ENCODE peak calls at places on chromosomes 7 and 10, in five cellular contexts. N is H9, I is neuronal stem cell, J is IMR-90, Y is mesenchymal stem cell. K is an unnamed sample.

GRCh38 chr10:45239642-45240041 is 75.8 kb downstream of the OR13A1 start:
- DNase-seq in N (no peak), I (no peak), J (peak; percentile 6), Y (no peak), K (no peak)

GRCh38 chr7:20395094-20395493 is 64.4 kb downstream of the ITGB8 start:
- DNase-seq in N (no peak), I (no peak), J (peak; percentile 66), Y (peak; percentile 18), K (peak; percentile 54)

GRCh38 chr7:128940494-128941322 is 3.0 kb downstream of the IRF5 start:
- DNase-seq in N (no peak), I (no peak), J (no peak), Y (no peak), K (no peak)

GRCh38 chr10:110404374-110404773 is 93.3 kb upstream of the DUSP5 start:
- DNase-seq in N (no peak), I (no peak), J (no peak), Y (no peak), K (peak; percentile 41)

GRCh38 chr10:132329565-132330485 is 2.2 kb upstream of the LRRC27 start:
- DNase-seq in N (no peak), I (no peak), J (peak; percentile 36), Y (peak; percentile 73), K (peak; percentile 42)

GRCh38 chr7:22417841-22418240 is 60.9 kb upstream of the RAPGEF5 start:
- DNase-seq in N (no peak), I (no peak), J (no peak), Y (no peak), K (no peak)

GRCh38 chr10:83881647-83882046 is 257.7 kb upstream of the GHITM start:
- DNase-seq in N (no peak), I (no peak), J (no peak), Y (no peak), K (no peak)

GRCh38 chr10:125768217-125768616 is 7.4 kb downstream of the MMP21 start:
- DNase-seq in N (no peak), I (no peak), J (peak; percentile 8), Y (peak; percentile 12), K (peak; percentile 13)

GRCh38 chr10:112374724-112375541 is 1.0 kb downstream of the ACSL5 start:
- DNase-seq in N (no peak), I (no peak), J (no peak), Y (peak; percentile 25), K (no peak)

GRCh38 chr10:112584276-112584675 is 137.3 kb downstream of the VTI1A start:
- DNase-seq in N (no peak), I (no peak), J (peak; percentile 61), Y (no peak), K (no peak)

GRCh38 chr10:3856593-3856992 is 71.6 kb upstream of the KLF6 start:
- DNase-seq in N (no peak), I (no peak), J (no peak), Y (no peak), K (no peak)

GRCh38 chr7:2051708-2052656 is 180.8 kb downstream of the MAD1L1 start:
- DNase-seq in N (no peak), I (no peak), J (no peak), Y (no peak), K (no peak)

GRCh38 chr10:88115968-88116367 is 252.5 kb downstream of the PTEN start:
- DNase-seq in N (no peak), I (no peak), J (peak; percentile 88), Y (peak; percentile 40), K (no peak)

GRCh38 chr7:82109288-82109687 is 334.3 kb downstream of the CACNA2D1 start:
- DNase-seq in N (no peak), I (no peak), J (peak; percentile 58), Y (peak; percentile 31), K (no peak)

GRCh38 chr7:48096273-48096672 is 7.2 kb downstream of the UPP1 start:
- DNase-seq in N (no peak), I (no peak), J (no peak), Y (no peak), K (no peak)

GRCh38 chr7:19872094-19872493 is 98.7 kb upstream of the TMEM196 start:
- DNase-seq in N (no peak), I (no peak), J (no peak), Y (no peak), K (no peak)

GRCh38 chr10:102727037-102727818 is 12.8 kb downstream of the SFXN2 start:
- DNase-seq in N (no peak), I (no peak), J (no peak), Y (no peak), K (peak; percentile 35)

GRCh38 chr10:33263453-33263852 is 71.0 kb downstream of the NRP1 start:
- DNase-seq in N (no peak), I (no peak), J (peak; percentile 39), Y (peak; percentile 19), K (peak; percentile 33)

GRCh38 chr10:62467509-62467908 is 93.3 kb downstream of the ZNF365 start:
- DNase-seq in N (no peak), I (no peak), J (peak; percentile 52), Y (no peak), K (no peak)

GRCh38 chr7:46448478-46448877 is 527.4 kb upstream of the IGFBP3 start:
- DNase-seq in N (no peak), I (no peak), J (no peak), Y (no peak), K (no peak)

GRCh38 chr7:41304995-41305394 is 397.9 kb downstream of the INHBA start:
- DNase-seq in N (no peak), I (no peak), J (no peak), Y (no peak), K (no peak)

GRCh38 chr7:151804756-151805503 is 72.0 kb downstream of the PRKAG2 start:
- DNase-seq in N (no peak), I (no peak), J (no peak), Y (no peak), K (no peak)

GRCh38 chr7:42831051-42831952 is 80.6 kb downstream of the C7orf25 start:
- DNase-seq in N (peak; percentile 43), I (peak; percentile 21), J (peak; percentile 44), Y (peak; percentile 40), K (peak; percentile 80)

GRCh38 chr7:133196872-133197612 is 55.8 kb upstream of the EXOC4 start:
- DNase-seq in N (peak; percentile 95), I (no peak), J (no peak), Y (no peak), K (no peak)

GRCh38 chr7:33886100-33886623 is 19.2 kb upstream of the BMPER start:
- DNase-seq in N (peak; percentile 87), I (no peak), J (peak; percentile 35), Y (peak; percentile 45), K (peak; percentile 32)

DNA sequence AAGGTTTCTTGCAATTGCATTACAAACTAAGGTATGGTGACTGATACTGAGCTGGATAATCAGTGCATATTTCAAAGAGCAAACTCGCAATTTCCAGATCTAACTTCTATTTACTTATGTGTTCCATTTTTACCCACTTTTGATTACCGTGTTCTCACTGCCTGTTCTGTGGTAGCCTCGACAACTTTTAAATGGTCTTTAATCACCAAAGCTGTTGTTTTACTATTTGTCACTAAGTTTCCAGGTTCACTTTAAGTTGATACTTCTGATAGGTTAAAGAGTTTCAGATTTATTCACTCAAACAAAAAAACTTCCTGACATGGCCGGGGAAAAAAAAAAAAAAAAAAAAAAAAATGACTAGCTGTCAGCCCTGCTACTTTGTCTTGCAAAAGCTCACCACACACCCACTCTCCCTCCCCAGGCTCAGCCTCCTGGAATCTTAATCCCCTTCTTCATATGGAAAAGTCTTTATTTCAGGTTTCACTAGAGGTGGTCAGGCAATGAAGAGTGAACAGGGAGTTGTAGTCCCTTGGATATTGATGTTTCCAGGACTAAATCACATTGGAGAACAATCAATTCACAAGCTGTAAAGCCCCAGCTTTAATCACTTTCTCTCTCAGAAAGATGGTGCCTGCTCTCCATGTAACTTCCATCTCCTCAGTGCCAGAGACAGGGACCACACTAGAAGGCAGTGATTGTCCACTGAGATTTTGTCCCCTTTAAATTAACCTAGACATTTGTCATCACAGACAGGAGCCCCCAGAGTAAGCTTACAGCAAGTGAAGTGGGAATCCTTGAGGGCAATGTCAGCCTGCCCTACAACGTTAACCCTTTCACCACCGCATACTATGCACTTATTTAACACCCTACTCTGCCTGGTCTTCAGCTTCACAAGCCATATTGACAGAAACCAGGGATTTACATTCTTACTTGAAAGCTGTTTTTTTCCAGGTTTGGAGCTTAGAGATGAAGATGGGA is 749.1 kb upstream of the SORCS1 start:
- DNase-seq in N (peak; percentile 43), I (peak; percentile 36), J (no peak), Y (no peak), K (no peak)
- H3K14ac ChIP-seq in N (no peak overlapping the region), I (no peak overlapping the region), J (no peak overlapping the region), Y (no peak overlapping the region), K (no peak overlapping the region)

DNA sequence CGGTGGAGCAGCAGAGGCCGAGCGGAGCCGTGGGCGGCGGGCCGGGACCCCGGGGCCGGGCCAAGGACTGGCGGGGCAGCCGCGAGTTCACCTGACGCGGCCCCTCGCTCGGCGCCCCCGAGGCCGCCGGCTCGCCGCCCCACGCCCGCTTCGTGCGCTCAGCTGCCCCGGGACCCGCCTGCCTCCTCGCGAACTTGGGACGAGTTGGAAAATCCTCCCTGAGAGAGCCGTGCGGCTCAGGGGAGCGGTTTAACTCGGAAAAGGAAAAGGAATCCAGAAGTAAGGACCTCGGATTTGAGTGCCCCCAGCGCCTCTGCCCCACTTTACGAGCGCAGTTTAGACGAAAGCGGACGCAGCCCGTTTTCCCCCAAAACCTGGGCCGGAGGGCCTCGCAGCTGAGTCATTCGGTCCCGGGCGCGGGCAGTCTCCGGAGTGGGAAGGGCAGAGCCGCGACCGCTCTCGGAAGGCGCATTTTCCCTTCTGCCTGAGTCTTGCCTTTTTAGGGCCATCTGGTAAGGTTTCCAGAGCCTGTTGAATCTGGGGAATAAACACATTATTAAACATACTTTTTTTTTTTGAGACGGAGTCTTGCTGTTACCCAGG is 744 bp downstream of the CREM start:
- DNase-seq in N (no peak), I (peak; percentile 62), J (peak; percentile 63), Y (peak; percentile 73), K (peak; percentile 74)
- H2BK120ac ChIP-seq in N (no peak overlapping the region), I (no peak overlapping the region), J (no peak overlapping the region), Y (peak overlapping the region; percentile 87), K (peak overlapping the region; percentile 44)

DNA sequence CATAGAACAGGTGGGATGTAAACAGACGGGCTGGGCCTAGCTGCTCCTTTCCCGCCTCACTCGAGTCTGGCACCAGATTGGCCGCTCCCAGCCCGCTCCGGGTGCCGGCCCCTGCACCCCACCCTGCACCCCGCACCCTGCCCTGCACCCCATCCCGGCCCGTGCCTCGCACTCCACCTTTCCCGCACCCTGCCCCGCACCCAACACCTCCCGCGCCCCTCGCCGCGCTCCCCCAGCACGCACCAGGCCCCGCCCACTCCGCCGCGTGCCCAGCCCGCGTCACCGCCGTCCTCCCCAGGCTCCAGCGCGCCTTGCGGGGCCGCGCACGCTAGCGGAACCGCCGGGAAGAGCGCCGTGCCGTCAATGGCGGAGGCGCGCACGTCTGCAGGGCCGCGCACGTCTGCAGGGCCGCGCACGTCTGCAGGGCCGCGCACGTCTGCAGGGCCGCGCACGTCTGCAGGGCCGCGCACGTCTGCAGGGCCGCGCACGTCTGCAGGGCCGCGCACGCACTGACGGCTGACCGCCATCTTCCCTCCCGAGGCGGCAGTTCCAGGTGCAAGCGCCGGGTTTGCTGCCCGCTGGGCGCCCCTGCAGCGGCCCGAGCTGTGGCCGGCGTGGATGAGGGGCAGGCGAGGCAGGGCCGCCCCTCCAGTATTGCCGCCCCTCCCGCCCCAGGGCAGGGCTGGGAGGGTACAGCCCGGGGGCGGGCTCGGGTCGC is at the start of gene UBE3C:
- DNase-seq in N (peak; percentile 87), I (peak; percentile 90), J (peak; percentile 90), Y (peak; percentile 89), K (peak; percentile 94)
- H3K14ac ChIP-seq in N (peak within 1 kb of the TSS; percentile 96), I (peak within 1 kb of the TSS; percentile 82), J (peak within 1 kb of the TSS; percentile 47), Y (peak within 1 kb of the TSS; percentile 93), K (peak within 1 kb of the TSS; percentile 94)

DNA sequence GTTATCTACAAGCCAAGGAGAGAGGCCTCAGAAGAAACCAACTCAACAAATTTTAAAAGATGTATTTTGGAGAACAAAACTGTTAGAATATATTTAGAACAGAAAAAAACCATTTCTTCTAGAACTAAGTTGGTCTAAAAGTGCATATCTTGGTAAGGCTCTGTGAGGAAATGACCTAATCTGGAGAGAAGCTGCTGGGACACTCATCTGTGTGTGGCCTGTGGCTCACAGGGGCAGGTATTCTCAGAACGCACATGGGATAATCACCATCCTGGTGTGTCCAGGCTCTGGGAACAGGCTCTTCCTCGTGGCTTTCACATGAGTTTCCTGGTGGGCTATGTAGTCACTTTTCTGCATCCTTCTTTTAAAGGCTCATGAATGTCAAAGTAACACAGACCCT is 38.1 kb upstream of the PRSS1 start:
- DNase-seq in N (no peak), I (no peak), J (no peak), Y (no peak), K (no peak)
- H2BK120ac ChIP-seq in N (no peak overlapping the region), I (no peak overlapping the region), J (no peak overlapping the region), Y (no peak overlapping the region), K (no peak overlapping the region)

K was measured in trophoblast cell.